ENCODE peak calls at places on chromosomes 1 and 21, in ten cellular contexts. One of them, this sample, is unnamed.

GRCh38 chr1:160658956-160659255 is 12.1 kb upstream of the SLAMF1 start:
- DNase-seq in transverse colon: no peak
- DNase-seq in nephron progenitor cell: no peak
- DNase-seq in tibial nerve: no peak
- DNase-seq in thyroid gland: no peak
- DNase-seq in GM20000: no peak
- DNase-seq in cardiac fibroblast: no peak
- DNase-seq in H9: no peak
- DNase-seq in esophagus muscularis mucosa: peak
- DNase-seq in BE2C: no peak
- DNase-seq in this sample: no peak

GRCh38 chr1:203428981-203429599 is 46.5 kb upstream of the PRELP start:
- DNase-seq in transverse colon: peak
- DNase-seq in nephron progenitor cell: no peak
- DNase-seq in tibial nerve: no peak
- DNase-seq in thyroid gland: peak
- DNase-seq in GM20000: no peak
- DNase-seq in cardiac fibroblast: no peak
- DNase-seq in H9: no peak
- DNase-seq in esophagus muscularis mucosa: no peak
- DNase-seq in BE2C: no peak
- DNase-seq in this sample: no peak

GRCh38 chr1:78401148-78401547 is 89.6 kb upstream of the PTGFR start:
- DNase-seq in transverse colon: no peak
- DNase-seq in nephron progenitor cell: no peak
- DNase-seq in tibial nerve: no peak
- DNase-seq in thyroid gland: no peak
- DNase-seq in GM20000: no peak
- DNase-seq in cardiac fibroblast: no peak
- DNase-seq in H9: no peak
- DNase-seq in esophagus muscularis mucosa: no peak
- DNase-seq in BE2C: no peak
- DNase-seq in this sample: no peak

GRCh38 chr1:156106624-156107488 is 7.7 kb upstream of the LMNA start:
- DNase-seq in transverse colon: no peak
- DNase-seq in nephron progenitor cell: no peak
- DNase-seq in tibial nerve: no peak
- DNase-seq in thyroid gland: peak
- DNase-seq in GM20000: no peak
- DNase-seq in cardiac fibroblast: peak
- DNase-seq in H9: peak
- DNase-seq in esophagus muscularis mucosa: no peak
- DNase-seq in BE2C: peak
- DNase-seq in this sample: no peak

GRCh38 chr21:44972821-44973220 is 33.0 kb downstream of the SLX9 start:
- DNase-seq in transverse colon: no peak
- DNase-seq in nephron progenitor cell: no peak
- DNase-seq in tibial nerve: no peak
- DNase-seq in thyroid gland: no peak
- DNase-seq in GM20000: no peak
- DNase-seq in cardiac fibroblast: peak
- DNase-seq in H9: no peak
- DNase-seq in esophagus muscularis mucosa: no peak
- DNase-seq in BE2C: no peak
- DNase-seq in this sample: no peak

GRCh38 chr1:231590453-231591198 is 36.0 kb upstream of the DISC1 start:
- DNase-seq in transverse colon: peak
- DNase-seq in nephron progenitor cell: peak
- DNase-seq in tibial nerve: no peak
- DNase-seq in thyroid gland: peak
- DNase-seq in GM20000: peak
- DNase-seq in cardiac fibroblast: peak
- DNase-seq in H9: peak
- DNase-seq in esophagus muscularis mucosa: no peak
- DNase-seq in BE2C: peak
- DNase-seq in this sample: peak

GRCh38 chr1:151723726-151724370 is 2.5 kb downstream of the RIIAD1 start:
- DNase-seq in transverse colon: no peak
- DNase-seq in nephron progenitor cell: no peak
- DNase-seq in tibial nerve: no peak
- DNase-seq in thyroid gland: no peak
- DNase-seq in GM20000: no peak
- DNase-seq in cardiac fibroblast: no peak
- DNase-seq in H9: no peak
- DNase-seq in esophagus muscularis mucosa: no peak
- DNase-seq in BE2C: no peak
- DNase-seq in this sample: no peak

GRCh38 chr1:17404820-17405219 is 32.8 kb downstream of the PADI6 start:
- DNase-seq in transverse colon: no peak
- DNase-seq in nephron progenitor cell: no peak
- DNase-seq in tibial nerve: no peak
- DNase-seq in thyroid gland: no peak
- DNase-seq in GM20000: no peak
- DNase-seq in cardiac fibroblast: no peak
- DNase-seq in H9: no peak
- DNase-seq in esophagus muscularis mucosa: no peak
- DNase-seq in BE2C: no peak
- DNase-seq in this sample: no peak

GRCh38 chr1:110173466-110174117 is 23.3 kb downstream of the SLC6A17 start:
- DNase-seq in transverse colon: no peak
- DNase-seq in nephron progenitor cell: no peak
- DNase-seq in tibial nerve: no peak
- DNase-seq in thyroid gland: peak
- DNase-seq in GM20000: no peak
- DNase-seq in cardiac fibroblast: no peak
- DNase-seq in H9: no peak
- DNase-seq in esophagus muscularis mucosa: no peak
- DNase-seq in BE2C: no peak
- DNase-seq in this sample: no peak

GRCh38 chr1:229578168-229579100 is 19.9 kb upstream of the ABCB10 start:
- DNase-seq in transverse colon: no peak
- DNase-seq in nephron progenitor cell: no peak
- DNase-seq in tibial nerve: no peak
- DNase-seq in thyroid gland: no peak
- DNase-seq in GM20000: no peak
- DNase-seq in cardiac fibroblast: no peak
- DNase-seq in H9: no peak
- DNase-seq in esophagus muscularis mucosa: no peak
- DNase-seq in BE2C: no peak
- DNase-seq in this sample: no peak

GRCh38 chr1:51359860-51360259 is 29.5 kb upstream of the TTC39A start:
- DNase-seq in transverse colon: no peak
- DNase-seq in nephron progenitor cell: no peak
- DNase-seq in tibial nerve: no peak
- DNase-seq in thyroid gland: no peak
- DNase-seq in GM20000: no peak
- DNase-seq in cardiac fibroblast: no peak
- DNase-seq in H9: no peak
- DNase-seq in esophagus muscularis mucosa: no peak
- DNase-seq in BE2C: no peak
- DNase-seq in this sample: no peak

GRCh38 chr1:24308365-24309015 is 10.7 kb upstream of the GRHL3 start:
- DNase-seq in transverse colon: no peak
- DNase-seq in nephron progenitor cell: no peak
- DNase-seq in tibial nerve: no peak
- DNase-seq in thyroid gland: no peak
- DNase-seq in GM20000: no peak
- DNase-seq in cardiac fibroblast: peak
- DNase-seq in H9: peak
- DNase-seq in esophagus muscularis mucosa: no peak
- DNase-seq in BE2C: no peak
- DNase-seq in this sample: no peak

GRCh38 chr1:56188216-56188615 is 391.1 kb downstream of the PLPP3 start:
- DNase-seq in transverse colon: no peak
- DNase-seq in nephron progenitor cell: no peak
- DNase-seq in tibial nerve: no peak
- DNase-seq in thyroid gland: no peak
- DNase-seq in GM20000: no peak
- DNase-seq in cardiac fibroblast: no peak
- DNase-seq in H9: no peak
- DNase-seq in esophagus muscularis mucosa: no peak
- DNase-seq in BE2C: no peak
- DNase-seq in this sample: no peak

GRCh38 chr1:38059632-38060286 is 13.2 kb upstream of the POU3F1 start:
- DNase-seq in transverse colon: no peak
- DNase-seq in nephron progenitor cell: no peak
- DNase-seq in tibial nerve: no peak
- DNase-seq in thyroid gland: no peak
- DNase-seq in GM20000: no peak
- DNase-seq in cardiac fibroblast: no peak
- DNase-seq in H9: no peak
- DNase-seq in esophagus muscularis mucosa: no peak
- DNase-seq in BE2C: no peak
- DNase-seq in this sample: no peak

GRCh38 chr21:34886554-34887385 is 162.3 kb downstream of the RUNX1 start:
- DNase-seq in transverse colon: peak
- DNase-seq in nephron progenitor cell: peak
- DNase-seq in tibial nerve: no peak
- DNase-seq in thyroid gland: no peak
- DNase-seq in GM20000: peak
- DNase-seq in cardiac fibroblast: no peak
- DNase-seq in H9: peak
- DNase-seq in esophagus muscularis mucosa: peak
- DNase-seq in BE2C: no peak
- DNase-seq in this sample: peak

GRCh38 chr1:33346921-33347649 is 26.2 kb upstream of the A3GALT2 start:
- DNase-seq in transverse colon: peak
- DNase-seq in nephron progenitor cell: no peak
- DNase-seq in tibial nerve: no peak
- DNase-seq in thyroid gland: peak
- DNase-seq in GM20000: no peak
- DNase-seq in cardiac fibroblast: peak
- DNase-seq in H9: no peak
- DNase-seq in esophagus muscularis mucosa: no peak
- DNase-seq in BE2C: no peak
- DNase-seq in this sample: no peak

GRCh38 chr1:85550784-85551516 is 29.6 kb upstream of the CCN1 start:
- DNase-seq in transverse colon: no peak
- DNase-seq in nephron progenitor cell: no peak
- DNase-seq in tibial nerve: no peak
- DNase-seq in thyroid gland: peak
- DNase-seq in GM20000: no peak
- DNase-seq in cardiac fibroblast: peak
- DNase-seq in H9: no peak
- DNase-seq in esophagus muscularis mucosa: no peak
- DNase-seq in BE2C: no peak
- DNase-seq in this sample: no peak

GRCh38 chr1:172135076-172135672 is 285.3 kb upstream of the C1orf105 start:
- DNase-seq in transverse colon: peak
- DNase-seq in nephron progenitor cell: no peak
- DNase-seq in tibial nerve: no peak
- DNase-seq in thyroid gland: no peak
- DNase-seq in GM20000: peak
- DNase-seq in cardiac fibroblast: peak
- DNase-seq in H9: no peak
- DNase-seq in esophagus muscularis mucosa: no peak
- DNase-seq in BE2C: no peak
- DNase-seq in this sample: no peak
- TF ChIP-seq CTCF in transverse colon: peak
- TF ChIP-seq CTCF in nephron progenitor cell: peak
- TF ChIP-seq CTCF in tibial nerve: peak
- TF ChIP-seq CTCF in thyroid gland: peak
- TF ChIP-seq CTCF in GM20000: peak
- TF ChIP-seq CTCF in cardiac fibroblast: peak
- TF ChIP-seq CTCF in H9: peak
- TF ChIP-seq CTCF in esophagus muscularis mucosa: peak
- TF ChIP-seq CTCF in BE2C: peak
- TF ChIP-seq CTCF in this sample: peak

GRCh38 chr1:150558328-150558727 is 9.1 kb downstream of the ADAMTSL4 start:
- DNase-seq in transverse colon: peak
- DNase-seq in nephron progenitor cell: no peak
- DNase-seq in tibial nerve: no peak
- DNase-seq in thyroid gland: no peak
- DNase-seq in GM20000: no peak
- DNase-seq in cardiac fibroblast: no peak
- DNase-seq in H9: peak
- DNase-seq in esophagus muscularis mucosa: no peak
- DNase-seq in BE2C: no peak
- DNase-seq in this sample: no peak
- TF ChIP-seq CTCF in transverse colon: no peak
- TF ChIP-seq CTCF in nephron progenitor cell: no peak
- TF ChIP-seq CTCF in tibial nerve: no peak
- TF ChIP-seq CTCF in thyroid gland: no peak
- TF ChIP-seq CTCF in GM20000: no peak
- TF ChIP-seq CTCF in cardiac fibroblast: no peak
- TF ChIP-seq CTCF in H9: no peak
- TF ChIP-seq CTCF in esophagus muscularis mucosa: no peak
- TF ChIP-seq CTCF in BE2C: no peak
- TF ChIP-seq CTCF in this sample: no peak

GRCh38 chr1:87314101-87314500 is 14.6 kb upstream of the LMO4 start:
- DNase-seq in transverse colon: no peak
- DNase-seq in nephron progenitor cell: no peak
- DNase-seq in tibial nerve: no peak
- DNase-seq in thyroid gland: no peak
- DNase-seq in GM20000: no peak
- DNase-seq in cardiac fibroblast: no peak
- DNase-seq in H9: no peak
- DNase-seq in esophagus muscularis mucosa: no peak
- DNase-seq in BE2C: no peak
- DNase-seq in this sample: no peak
- TF ChIP-seq CTCF in transverse colon: no peak
- TF ChIP-seq CTCF in nephron progenitor cell: no peak
- TF ChIP-seq CTCF in tibial nerve: no peak
- TF ChIP-seq CTCF in thyroid gland: no peak
- TF ChIP-seq CTCF in GM20000: no peak
- TF ChIP-seq CTCF in cardiac fibroblast: no peak
- TF ChIP-seq CTCF in H9: no peak
- TF ChIP-seq CTCF in esophagus muscularis mucosa: no peak
- TF ChIP-seq CTCF in BE2C: no peak
- TF ChIP-seq CTCF in this sample: no peak

GRCh38 chr1:3905266-3905952 is 5.3 kb upstream of the C1orf174 start:
- DNase-seq in transverse colon: no peak
- DNase-seq in nephron progenitor cell: no peak
- DNase-seq in tibial nerve: no peak
- DNase-seq in thyroid gland: no peak
- DNase-seq in GM20000: no peak
- DNase-seq in cardiac fibroblast: no peak
- DNase-seq in H9: no peak
- DNase-seq in esophagus muscularis mucosa: no peak
- DNase-seq in BE2C: no peak
- DNase-seq in this sample: peak

GRCh38 chr1:3905953-3906671 is 6.0 kb upstream of the C1orf174 start:
- DNase-seq in transverse colon: no peak
- DNase-seq in nephron progenitor cell: no peak
- DNase-seq in tibial nerve: no peak
- DNase-seq in thyroid gland: no peak
- DNase-seq in GM20000: no peak
- DNase-seq in cardiac fibroblast: no peak
- DNase-seq in H9: no peak
- DNase-seq in esophagus muscularis mucosa: no peak
- DNase-seq in BE2C: no peak
- DNase-seq in this sample: peak

GRCh38 chr1:3906672-3907020 is 6.6 kb upstream of the C1orf174 start:
- DNase-seq in transverse colon: no peak
- DNase-seq in nephron progenitor cell: no peak
- DNase-seq in tibial nerve: no peak
- DNase-seq in thyroid gland: no peak
- DNase-seq in GM20000: no peak
- DNase-seq in cardiac fibroblast: no peak
- DNase-seq in H9: no peak
- DNase-seq in esophagus muscularis mucosa: no peak
- DNase-seq in BE2C: no peak
- DNase-seq in this sample: peak

GRCh38 chr1:3907621-3908165 is 7.6 kb upstream of the C1orf174 start:
- DNase-seq in transverse colon: no peak
- DNase-seq in nephron progenitor cell: no peak
- DNase-seq in tibial nerve: no peak
- DNase-seq in thyroid gland: no peak
- DNase-seq in GM20000: no peak
- DNase-seq in cardiac fibroblast: no peak
- DNase-seq in H9: no peak
- DNase-seq in esophagus muscularis mucosa: no peak
- DNase-seq in BE2C: no peak
- DNase-seq in this sample: peak

GRCh38 chr1:3907031-3907534 is 7.0 kb upstream of the C1orf174 start:
- DNase-seq in transverse colon: no peak
- DNase-seq in nephron progenitor cell: peak
- DNase-seq in tibial nerve: no peak
- DNase-seq in thyroid gland: no peak
- DNase-seq in GM20000: no peak
- DNase-seq in cardiac fibroblast: no peak
- DNase-seq in H9: no peak
- DNase-seq in esophagus muscularis mucosa: no peak
- DNase-seq in BE2C: no peak
- DNase-seq in this sample: peak
- TF ChIP-seq CTCF in transverse colon: no peak
- TF ChIP-seq CTCF in nephron progenitor cell: peak
- TF ChIP-seq CTCF in tibial nerve: no peak
- TF ChIP-seq CTCF in thyroid gland: no peak
- TF ChIP-seq CTCF in GM20000: no peak
- TF ChIP-seq CTCF in cardiac fibroblast: no peak
- TF ChIP-seq CTCF in H9: peak
- TF ChIP-seq CTCF in esophagus muscularis mucosa: no peak
- TF ChIP-seq CTCF in BE2C: peak
- TF ChIP-seq CTCF in this sample: no peak

This sample was measured in glutamatergic neuron.